ENCODE peak calls at places on chromosomes 1 and 21, in nine cellular contexts. J is bronchial epithelial cell, G is lower lobe of right lung, K is cardiac fibroblast, C is mammary epithelial cell, T is upper lobe of right lung, A is sigmoid colon, S is GM23338, F is AG09309. R is an unnamed sample.

GRCh38 chr1:9942399-9942938 is 722 bp downstream of the LZIC start:
- DNase-seq in J (peak), F (peak), S (peak), G (no peak), C (peak), A (no peak), T (no peak), K (peak), R (peak)

GRCh38 chr1:183070923-183071618 is 47.9 kb downstream of the LAMC1 start:
- DNase-seq in G (no peak), A (no peak), J (no peak), C (peak), F (no peak), T (no peak), S (peak), K (peak), R (peak)

GRCh38 chr1:59007820-59008598 is 224.2 kb upstream of the JUN start:
- DNase-seq in C (no peak), K (peak), A (no peak), S (no peak), T (no peak), G (no peak), J (no peak), F (no peak), R (peak)

GRCh38 chr1:2173546-2174347 is 20.8 kb downstream of the FAAP20 start:
- DNase-seq in T (no peak), K (no peak), J (no peak), A (no peak), C (no peak), G (no peak), F (no peak), S (peak), R (no peak)

GRCh38 chr1:7327849-7328248 is 443.2 kb upstream of the VAMP3 start:
- DNase-seq in S (no peak), A (no peak), C (no peak), G (no peak), J (no peak), F (no peak), T (no peak), K (no peak), R (no peak)

GRCh38 chr1:21307210-21307609 is 16.9 kb upstream of the ECE1 start:
- DNase-seq in C (no peak), A (no peak), G (no peak), S (no peak), J (no peak), F (no peak), T (no peak), K (no peak), R (no peak)

GRCh38 chr1:29593601-29594382 is 357.5 kb downstream of the PTPRU start:
- DNase-seq in K (no peak), S (no peak), F (no peak), A (no peak), T (no peak), C (peak), G (no peak), J (peak), R (no peak)

GRCh38 chr1:115077984-115078330 is 11.3 kb downstream of the TSPAN2 start:
- DNase-seq in F (no peak), K (no peak), J (no peak), G (no peak), S (no peak), T (no peak), C (no peak), A (no peak), R (no peak)

GRCh38 chr1:158112994-158113758 is 67.5 kb upstream of the CD1D start:
- DNase-seq in G (no peak), J (peak), K (peak), A (no peak), S (peak), C (no peak), F (no peak), T (no peak), R (no peak)

GRCh38 chr1:203473281-203473680 is 2.3 kb upstream of the PRELP start:
- DNase-seq in F (no peak), T (peak), S (no peak), A (peak), G (no peak), C (no peak), K (no peak), J (no peak), R (no peak)

GRCh38 chr1:19819701-19820100 is 4.6 kb upstream of the RNF186 start:
- DNase-seq in J (no peak), C (no peak), S (no peak), F (no peak), K (no peak), A (no peak), G (no peak), T (no peak), R (no peak)

GRCh38 chr1:12166834-12167492 is at the start of gene TNFRSF1B:
- DNase-seq in A (peak), K (no peak), J (no peak), G (peak), F (no peak), S (peak), C (peak), T (peak), R (no peak)

GRCh38 chr1:53061859-53062714 is at the start of gene PODN:
- DNase-seq in T (peak), A (peak), S (peak), G (peak), F (no peak), K (peak), J (no peak), C (no peak), R (no peak)

GRCh38 chr1:2212167-2212541 is 16.0 kb upstream of the SKI start:
- DNase-seq in T (no peak), A (no peak), S (no peak), J (no peak), C (no peak), G (peak), K (no peak), F (no peak), R (no peak)

GRCh38 chr1:26858160-26858559 is 4.8 kb upstream of the SFN start:
- DNase-seq in A (peak), C (peak), T (no peak), F (no peak), S (no peak), K (no peak), J (peak), G (no peak), R (no peak)

GRCh38 chr1:30315185-30315960 is 408.0 kb downstream of the MATN1 start:
- DNase-seq in J (peak), C (no peak), T (no peak), K (no peak), A (no peak), F (no peak), S (peak), G (no peak), R (no peak)

GRCh38 chr1:151352001-151352718 is 5.1 kb upstream of the RFX5 start:
- DNase-seq in J (peak), K (peak), G (no peak), A (peak), F (no peak), T (no peak), S (no peak), C (peak), R (no peak)

GRCh38 chr1:167629681-167630567 is at the start of gene RCSD1:
- DNase-seq in G (peak), T (peak), F (no peak), A (no peak), C (peak), S (peak), K (no peak), J (no peak), R (no peak)

GRCh38 chr1:40141878-40142535 is 19.2 kb upstream of the RLF start:
- DNase-seq in T (no peak), A (no peak), F (peak), G (no peak), S (peak), C (no peak), K (no peak), J (no peak), R (no peak)

GRCh38 chr1:37621326-37621870 is 13.3 kb downstream of the RSPO1 start:
- DNase-seq in T (no peak), A (no peak), K (no peak), F (peak), J (no peak), G (no peak), C (no peak), S (no peak), R (no peak)

GRCh38 chr1:198238121-198238520 is 81.3 kb downstream of the NEK7 start:
- DNase-seq in G (peak), T (peak), A (no peak), J (no peak), K (no peak), C (no peak), S (no peak), F (no peak), R (no peak)

GRCh38 chr1:170698711-170699275 is 34.9 kb downstream of the PRRX1 start:
- DNase-seq in A (no peak), F (no peak), T (no peak), C (no peak), S (peak), G (no peak), J (no peak), K (peak), R (peak)

GRCh38 chr1:231181271-231181670 is 19.4 kb downstream of the TRIM67 start:
- DNase-seq in T (no peak), C (no peak), S (no peak), J (no peak), K (no peak), A (no peak), F (no peak), G (no peak), R (no peak)
- H3K4me3 ChIP-seq in T (no peak), C (no peak), S (no peak), J (no peak), K (no peak), A (no peak), F (no peak), G (no peak), R (no peak)

DNA sequence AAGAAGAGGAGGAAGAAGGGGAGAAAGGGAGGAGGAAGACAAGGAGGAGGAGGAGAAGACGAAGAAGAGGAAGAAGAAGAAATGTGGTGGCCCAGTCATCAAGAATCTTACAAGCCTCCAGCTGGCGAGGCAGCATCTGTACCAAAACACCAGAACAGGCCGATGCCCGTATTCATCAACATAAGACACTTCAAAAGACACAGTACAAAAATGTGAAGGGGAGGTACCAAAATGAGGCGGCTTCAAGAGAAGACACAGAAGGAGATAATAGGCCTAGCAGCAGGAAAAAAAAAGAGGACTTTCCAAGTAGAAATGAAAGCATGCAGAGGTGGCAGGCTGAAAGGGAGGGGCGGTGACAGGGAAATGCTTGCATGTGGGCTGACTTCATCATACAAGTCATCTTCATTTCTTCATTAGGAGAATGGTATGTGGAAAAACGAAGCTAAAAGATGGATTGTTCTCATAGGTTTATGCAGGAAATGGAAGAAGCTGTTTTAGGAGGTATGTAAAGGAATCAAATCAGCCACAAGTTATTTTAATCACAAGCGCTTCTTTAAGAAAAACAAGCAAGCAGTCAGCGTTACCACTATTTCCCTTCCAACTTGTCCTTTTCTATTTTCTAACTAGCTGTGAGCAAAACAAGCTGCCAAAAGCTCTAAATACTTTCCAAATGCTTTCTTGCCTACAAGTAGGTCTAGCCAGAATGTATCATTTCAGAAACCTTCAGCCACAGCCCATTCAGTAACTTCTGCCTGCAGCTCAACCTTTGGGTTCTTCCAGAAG is 192.3 kb downstream of the SLC45A1 start:
- DNase-seq in F (peak), C (peak), J (no peak), G (no peak), S (no peak), T (no peak), A (peak), K (peak), R (peak)
- H3K4me3 ChIP-seq in F (peak), C (no peak), J (no peak), G (peak), S (no peak), T (peak), A (peak), K (peak), R (peak)

GRCh38 chr1:56113679-56114078 is 465.7 kb downstream of the PLPP3 start:
- DNase-seq in A (no peak), K (no peak), J (no peak), G (no peak), T (no peak), S (no peak), C (no peak), F (no peak), R (no peak)
- H3K4me3 ChIP-seq in A (no peak), K (no peak), J (no peak), G (no peak), T (no peak), S (no peak), C (no peak), F (no peak), R (no peak)

GRCh38 chr1:8555582-8555981 is 237.7 kb downstream of the SLC45A1 start:
- DNase-seq in F (no peak), J (no peak), G (no peak), C (no peak), A (no peak), K (no peak), S (no peak), T (no peak), R (no peak)
- H3K4me3 ChIP-seq in F (no peak), J (no peak), G (no peak), C (no peak), A (no peak), K (no peak), S (no peak), T (no peak), R (no peak)

GRCh38 chr1:89198500-89199072 is at the start of gene GBP4:
- DNase-seq in G (peak), C (peak), T (peak), A (peak), J (peak), S (peak), F (peak), K (peak), R (no peak)
- H3K4me3 ChIP-seq in G (peak), C (peak), T (peak), A (peak), J (peak), S (no peak), F (peak), K (peak), R (peak)

DNA sequence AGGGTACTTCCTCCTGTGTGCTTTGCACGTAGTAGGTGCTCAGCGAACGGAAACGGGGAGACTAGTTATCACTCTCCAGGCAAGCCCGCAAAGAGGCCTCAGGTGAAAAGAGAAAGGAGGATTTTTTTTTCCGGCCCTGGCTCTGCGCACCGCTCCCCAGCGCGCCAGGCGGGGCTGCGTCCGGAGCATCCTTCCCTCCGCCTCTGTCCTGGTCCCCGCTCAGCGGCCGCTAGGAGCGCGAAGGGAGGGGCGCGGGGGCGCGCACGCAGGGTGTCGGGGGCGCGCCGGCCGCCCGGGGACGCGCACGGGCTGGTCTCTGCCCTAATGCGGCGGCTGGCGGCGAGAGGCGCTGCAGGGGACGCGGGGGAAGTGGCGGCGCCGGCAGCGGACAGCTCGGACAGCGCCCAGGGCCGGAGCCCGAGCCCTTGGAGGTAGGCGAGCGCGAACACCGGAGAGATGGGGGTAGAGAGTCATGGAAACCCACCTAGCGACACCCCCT is 42.3 kb upstream of the NFASC start:
- DNase-seq in A (peak), J (no peak), C (peak), F (no peak), S (peak), G (peak), T (peak), K (peak), R (no peak)
- H3K4me3 ChIP-seq in A (peak), J (no peak), C (peak), F (peak), S (peak), G (peak), T (peak), K (peak), R (peak)

GRCh38 chr1:179813626-179814351 is 63.8 kb downstream of the TOR1AIP2 start:
- DNase-seq in J (no peak), T (no peak), F (no peak), C (no peak), A (no peak), S (no peak), K (no peak), G (no peak), R (no peak)
- H3K4me3 ChIP-seq in J (no peak), T (no peak), F (no peak), C (no peak), A (no peak), S (peak), K (no peak), G (no peak), R (no peak)

GRCh38 chr1:205809942-205810345 is 3.1 kb downstream of the SLC41A1 start:
- DNase-seq in F (no peak), S (no peak), K (no peak), G (no peak), A (no peak), C (no peak), J (no peak), T (no peak), R (no peak)

GRCh38 chr1:205810448-205811157 is 2.4 kb downstream of the SLC41A1 start:
- DNase-seq in J (no peak), F (no peak), C (no peak), A (no peak), G (no peak), S (peak), K (peak), T (no peak), R (no peak)

GRCh38 chr1:205812271-205812877 is 624 bp downstream of the SLC41A1 start:
- DNase-seq in K (peak), T (no peak), G (no peak), C (peak), F (no peak), A (peak), S (peak), J (no peak), R (no peak)

GRCh38 chr1:205812878-205813754 is at the start of gene SLC41A1:
- DNase-seq in K (peak), G (peak), T (peak), S (peak), C (peak), F (peak), J (peak), A (peak), R (peak)

DNA sequence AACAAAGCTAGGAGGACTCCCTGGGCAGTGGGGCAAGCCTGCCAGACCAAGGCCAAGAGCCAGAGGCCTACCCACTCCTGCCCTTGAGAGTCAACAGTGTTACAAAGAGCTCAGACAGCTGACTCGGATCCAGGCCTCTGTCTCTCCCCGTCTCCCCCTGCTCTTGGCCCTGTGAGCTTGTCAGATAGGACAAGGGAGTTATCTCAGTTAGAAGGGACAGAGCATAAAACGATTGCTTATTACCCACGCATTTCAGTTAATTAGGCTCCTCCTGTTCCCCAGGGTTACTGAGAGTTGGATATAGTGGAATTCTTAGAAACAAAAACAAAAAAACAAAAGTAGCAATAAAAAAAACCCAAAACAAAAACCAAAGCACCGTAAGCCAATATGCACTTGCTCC is 1.3 kb downstream of the SLC41A1 start:
- DNase-seq in K (no peak), J (no peak), F (no peak), S (no peak), A (no peak), T (no peak), G (peak), C (no peak), R (no peak)
- H3K4me3 ChIP-seq in K (peak), J (no peak), F (peak), S (peak), A (peak), T (peak), G (peak), C (peak), R (peak)

GRCh38 chr21:36860736-36861594 is 105.5 kb downstream of the HLCS start:
- DNase-seq in G (no peak), F (peak), C (peak), K (peak), A (no peak), J (peak), T (no peak), S (no peak), R (peak)
- H3K4me3 ChIP-seq in G (no peak), F (no peak), C (no peak), K (no peak), A (no peak), J (no peak), T (no peak), S (no peak), R (no peak)

GRCh38 chr1:185404864-185405568 is 88.0 kb upstream of the IVNS1ABP start:
- DNase-seq in C (no peak), T (no peak), S (no peak), F (no peak), K (no peak), A (no peak), J (peak), G (no peak), R (no peak)
- H3K4me3 ChIP-seq in C (no peak), T (no peak), S (no peak), F (no peak), K (no peak), A (peak), J (no peak), G (no peak), R (no peak)